ENCODE peak calls at places on chromosomes 12 and 14, in six cellular contexts. V is aorta; K is tibial nerve; X is CD4-positive, alpha-beta memory T cell; I is IMR-90; W is GM23248. N is an unnamed sample. For H3K4me1, the result is how much of the 10 kb centered on the place peaks cover.

GRCh38 chr12:42525444-42525843 is 64.1 kb downstream of the PRICKLE1 start:
- DNase-seq in V (no peak), K (no peak), X (no peak), I (no peak), W (no peak), N (no peak)

GRCh38 chr14:86221755-86222154 is 691.8 kb downstream of the FLRT2 start:
- DNase-seq in V (no peak), K (no peak), X (no peak), I (peak), W (no peak), N (no peak)

GRCh38 chr12:53279888-53280498 is 11.9 kb downstream of the ESPL1 start:
- DNase-seq in V (no peak), K (no peak), X (no peak), I (no peak), W (no peak), N (no peak)

GRCh38 chr14:95538801-95539509 is 4.1 kb downstream of the GLRX5 start:
- DNase-seq in V (no peak), K (no peak), X (no peak), I (no peak), W (no peak), N (no peak)

GRCh38 chr14:104116544-104117340 is 21.6 kb upstream of the KIF26A start:
- DNase-seq in V (peak), K (no peak), X (no peak), I (no peak), W (no peak), N (no peak)

GRCh38 chr14:35878272-35879140 is 52.4 kb downstream of the BRMS1L start:
- DNase-seq in V (peak), K (peak), X (no peak), I (peak), W (peak), N (peak)

GRCh38 chr12:55972906-55973597 is 826 bp upstream of the RAB5B start:
- DNase-seq in V (no peak), K (peak), X (peak), I (peak), W (no peak), N (no peak)

GRCh38 chr14:29037428-29037827 is 270.8 kb downstream of the FOXG1 start:
- DNase-seq in V (no peak), K (no peak), X (no peak), I (peak), W (peak), N (no peak)

GRCh38 chr14:31268216-31268615 is 60.6 kb upstream of the HECTD1 start:
- DNase-seq in V (no peak), K (no peak), X (no peak), I (no peak), W (no peak), N (no peak)

GRCh38 chr14:58096731-58097130 is 55.3 kb downstream of the ARMH4 start:
- DNase-seq in V (no peak), K (no peak), X (no peak), I (no peak), W (no peak), N (no peak)
- H3K27ac ChIP-seq in V (no peak), K (no peak), X (no peak), I (no peak), W (no peak), N (no peak)

DNA sequence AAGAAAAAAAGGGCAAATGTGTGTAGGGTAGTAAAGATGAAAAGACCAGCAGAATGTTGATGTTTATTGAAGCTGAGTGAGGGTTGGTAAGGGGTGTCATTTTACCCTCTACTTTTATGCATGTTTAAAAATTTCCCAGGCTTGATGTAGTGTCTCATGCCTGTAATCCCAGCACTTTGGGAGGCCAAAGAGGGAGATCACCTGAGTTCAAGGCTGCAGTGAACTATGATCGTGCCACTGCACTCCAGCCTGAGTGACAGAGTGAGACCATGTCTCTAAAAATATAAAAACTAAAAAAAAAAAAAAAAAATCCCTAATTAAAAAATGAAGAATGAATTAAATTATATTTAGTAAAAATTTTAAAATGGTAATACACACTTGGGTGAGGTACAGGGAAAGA is 8.5 kb downstream of the SEL1L start:
- DNase-seq in V (no peak), K (no peak), X (no peak), I (no peak), W (no peak), N (no peak)
- H3K4me1 ChIP-seq in V (under half), K (under half), X (under half), I (under half), W (under half), N (under half)

GRCh38 chr12:106119301-106119700 is 19.5 kb downstream of the NUAK1 start:
- DNase-seq in V (no peak), K (no peak), X (no peak), I (no peak), W (no peak), N (no peak)
- H3K27ac ChIP-seq in V (peak), K (peak), X (no peak), I (no peak), W (no peak), N (peak)

GRCh38 chr14:101600891-101601602 is 39.8 kb downstream of the DIO3 start:
- DNase-seq in V (peak), K (no peak), X (no peak), I (no peak), W (no peak), N (no peak)
- H3K4me1 ChIP-seq in V (under half), K (under half), X (under half), I (under half), W (under half), N (under half)

DNA sequence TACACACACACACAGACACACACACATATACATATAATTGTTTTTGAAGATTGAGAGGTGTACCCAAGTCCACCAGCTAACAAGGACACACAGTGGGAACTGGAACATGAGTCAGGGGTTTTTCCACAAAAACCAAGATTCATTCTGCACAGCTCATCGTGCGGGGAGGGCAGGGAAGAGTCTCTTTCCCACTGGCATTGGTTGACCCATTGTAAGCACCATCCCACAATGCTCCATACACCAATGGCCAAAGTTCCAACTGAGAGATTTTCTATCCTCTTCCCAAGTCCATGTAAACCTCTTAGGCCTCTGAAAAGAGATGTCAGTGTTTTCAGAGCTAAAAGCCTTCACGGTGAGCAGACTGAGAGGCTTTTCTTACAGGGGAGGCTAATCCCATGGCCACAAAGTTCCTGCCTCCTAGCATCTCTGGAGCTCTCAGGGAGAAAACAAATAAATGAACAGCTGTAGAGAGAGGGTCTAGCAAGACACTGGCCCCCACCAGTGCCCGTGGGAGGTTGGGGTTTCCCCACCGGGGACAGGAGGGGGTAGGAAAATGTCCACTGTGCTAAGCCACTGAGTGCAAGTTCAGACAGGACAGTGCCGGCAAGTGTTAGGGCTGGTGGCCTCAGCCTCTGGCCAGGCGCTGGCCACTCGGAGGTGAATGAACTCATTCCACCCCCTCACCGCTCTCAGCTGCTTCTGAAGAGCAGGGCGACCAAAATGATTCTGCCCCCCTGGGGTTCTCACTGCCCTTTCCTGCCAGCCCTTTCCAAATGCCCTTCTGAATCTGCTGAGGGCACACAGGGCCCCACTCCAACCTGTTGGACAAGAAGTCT is 21.5 kb upstream of the TC2N start:
- DNase-seq in V (no peak), K (no peak), X (no peak), I (peak), W (peak), N (no peak)
- H3K27ac ChIP-seq in V (peak), K (peak), X (no peak), I (no peak), W (no peak), N (no peak)

GRCh38 chr12:64688715-64689114 is 70.5 kb downstream of the GNS start:
- DNase-seq in V (no peak), K (no peak), X (no peak), I (no peak), W (no peak), N (no peak)

GRCh38 chr12:64687816-64688599 is 71.2 kb downstream of the GNS start:
- DNase-seq in V (no peak), K (no peak), X (no peak), I (peak), W (no peak), N (no peak)

GRCh38 chr12:64682572-64683277 is 72.4 kb downstream of the RASSF3 start:
- DNase-seq in V (peak), K (no peak), X (no peak), I (peak), W (peak), N (no peak)

GRCh38 chr12:64685076-64685475 is 74.1 kb downstream of the GNS start:
- DNase-seq in V (no peak), K (no peak), X (no peak), I (no peak), W (no peak), N (no peak)

GRCh38 chr12:64685605-64686004 is 73.6 kb downstream of the GNS start:
- DNase-seq in V (no peak), K (no peak), X (no peak), I (no peak), W (no peak), N (no peak)
- H3K4me1 ChIP-seq in V (under half), K (under half), X (half or more), I (under half), W (under half), N (under half)

GRCh38 chr14:21526672-21527319 is 650 bp upstream of the SALL2 start:
- DNase-seq in V (no peak), K (no peak), X (no peak), I (no peak), W (no peak), N (no peak)

GRCh38 chr14:21527320-21527679 is 1.2 kb upstream of the SALL2 start:
- DNase-seq in V (no peak), K (no peak), X (no peak), I (no peak), W (no peak), N (no peak)

GRCh38 chr14:21525571-21525970 is 575 bp downstream of the SALL2 start:
- DNase-seq in V (no peak), K (no peak), X (no peak), I (peak), W (peak), N (no peak)

GRCh38 chr14:21524575-21525518 is 1.3 kb downstream of the SALL2 start:
- DNase-seq in V (no peak), K (no peak), X (no peak), I (no peak), W (no peak), N (no peak)

GRCh38 chr14:21525995-21526671 is at the start of gene SALL2:
- DNase-seq in V (peak), K (peak), X (peak), I (peak), W (peak), N (peak)
- H3K27ac ChIP-seq in V (no peak), K (peak), X (peak), I (peak), W (no peak), N (no peak)

GRCh38 chr14:64200170-64200569 is 94.0 kb downstream of the ESR2 start:
- DNase-seq in V (no peak), K (no peak), X (no peak), I (no peak), W (no peak), N (no peak)
- H3K4me1 ChIP-seq in V (under half), K (under half), X (under half), I (under half), W (under half), N (under half)

GRCh38 chr14:88985654-88986053 is 161.2 kb downstream of the TTC8 start:
- DNase-seq in V (no peak), K (no peak), X (no peak), I (no peak), W (no peak), N (no peak)
- H3K27ac ChIP-seq in V (no peak), K (no peak), X (no peak), I (no peak), W (no peak), N (no peak)

DNA sequence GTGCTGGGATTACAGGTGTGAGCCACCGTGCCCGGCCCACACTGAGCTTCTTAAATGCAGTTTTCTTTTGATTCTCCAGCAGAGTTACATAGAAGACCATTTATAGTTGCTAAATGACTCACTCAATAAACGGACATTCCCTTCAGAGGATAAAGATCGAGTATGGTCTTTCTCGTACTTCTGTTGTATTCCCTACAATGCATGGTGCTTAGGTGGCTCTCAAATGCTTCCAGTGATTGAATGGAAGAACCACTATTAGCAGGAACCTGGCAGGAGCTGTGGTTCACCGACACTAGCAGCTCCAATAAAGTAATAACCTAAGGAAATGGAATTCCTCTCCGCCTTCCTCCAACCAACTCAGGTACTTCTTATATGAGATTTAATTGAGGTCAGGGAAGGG is 3.9 kb upstream of the GPRC5A start:
- DNase-seq in V (no peak), K (no peak), X (no peak), I (no peak), W (no peak), N (no peak)
- H3K4me1 ChIP-seq in V (under half), K (under half), X (under half), I (under half), W (under half), N (under half)